ENCODE peak calls at places on chromosomes 16 and 17, in nine cellular contexts. J is tibial artery; U is vagina; S is CD4-positive, alpha-beta memory T cell; L is heart right ventricle; X is GM23248; Y is left ventricle myocardium inferior; H is AG09309; D is kidney epithelial cell. R is an unnamed sample.

GRCh38 chr17:75778861-75779249 is 5.8 kb upstream of the UNK start:
- DNase-seq in J (no peak), U (no peak), S (peak; percentile 69), L (no peak), X (no peak), Y (no peak), H (no peak), D (no peak), R (no peak)

GRCh38 chr17:11245187-11245586 is 4.2 kb downstream of the SHISA6 start:
- DNase-seq in J (no peak), U (no peak), S (no peak), L (peak; percentile 23), X (no peak), Y (no peak), H (no peak), D (no peak), R (no peak)

GRCh38 chr16:19709381-19710136 is 8.5 kb downstream of the KNOP1 start:
- DNase-seq in J (no peak), U (no peak), S (no peak), L (no peak), X (no peak), Y (no peak), H (no peak), D (no peak), R (no peak)

GRCh38 chr17:74566132-74566753 is 1.1 kb downstream of the CD300H start:
- DNase-seq in J (peak; percentile 35), U (no peak), S (no peak), L (no peak), X (peak; percentile 67), Y (no peak), H (no peak), D (no peak), R (no peak)

GRCh38 chr17:6853764-6854442 is 22.4 kb upstream of the TEKT1 start:
- DNase-seq in J (no peak), U (no peak), S (no peak), L (no peak), X (no peak), Y (no peak), H (no peak), D (no peak), R (no peak)

GRCh38 chr16:27237229-27238015 is 31.1 kb downstream of the NSMCE1 start:
- DNase-seq in J (no peak), U (no peak), S (peak; percentile 70), L (no peak), X (no peak), Y (no peak), H (no peak), D (no peak), R (no peak)

GRCh38 chr17:683040-683439 is 31.6 kb downstream of the VPS53 start:
- DNase-seq in J (no peak), U (no peak), S (no peak), L (no peak), X (no peak), Y (no peak), H (no peak), D (no peak), R (no peak)

GRCh38 chr17:69501591-69502468 is 87.3 kb downstream of the MAP2K6 start:
- DNase-seq in J (peak; percentile 34), U (no peak), S (no peak), L (peak; percentile 22), X (peak; percentile 68), Y (no peak), H (no peak), D (peak; percentile 63), R (no peak)

GRCh38 chr17:3914319-3914685 is 2.0 kb downstream of the P2RX1 start:
- DNase-seq in J (no peak), U (no peak), S (no peak), L (no peak), X (no peak), Y (no peak), H (no peak), D (no peak), R (no peak)

GRCh38 chr17:3916825-3917224 is 560 bp upstream of the P2RX1 start:
- DNase-seq in J (no peak), U (no peak), S (no peak), L (no peak), X (no peak), Y (no peak), H (no peak), D (no peak), R (no peak)

GRCh38 chr17:3915642-3916012 is 638 bp downstream of the P2RX1 start:
- DNase-seq in J (no peak), U (no peak), S (no peak), L (no peak), X (no peak), Y (no peak), H (no peak), D (no peak), R (no peak)

GRCh38 chr17:3917391-3917931 is 1.2 kb upstream of the P2RX1 start:
- DNase-seq in J (no peak), U (no peak), S (no peak), L (peak; percentile 73), X (no peak), Y (peak; percentile 70), H (no peak), D (no peak), R (peak; percentile 88)

GRCh38 chr17:3916013-3916696 is at the start of gene P2RX1:
- DNase-seq in J (peak; percentile 55), U (no peak), S (peak; percentile 26), L (no peak), X (no peak), Y (no peak), H (no peak), D (no peak), R (no peak)
- H3K4me3 ChIP-seq in J (peak within 1 kb of the TSS; percentile 53), U (no peak within 1 kb of the TSS), S (no peak within 1 kb of the TSS), L (no peak within 1 kb of the TSS), X (no peak within 1 kb of the TSS), Y (no peak within 1 kb of the TSS), H (no peak within 1 kb of the TSS), D (no peak within 1 kb of the TSS), R (no peak within 1 kb of the TSS)

DNA sequence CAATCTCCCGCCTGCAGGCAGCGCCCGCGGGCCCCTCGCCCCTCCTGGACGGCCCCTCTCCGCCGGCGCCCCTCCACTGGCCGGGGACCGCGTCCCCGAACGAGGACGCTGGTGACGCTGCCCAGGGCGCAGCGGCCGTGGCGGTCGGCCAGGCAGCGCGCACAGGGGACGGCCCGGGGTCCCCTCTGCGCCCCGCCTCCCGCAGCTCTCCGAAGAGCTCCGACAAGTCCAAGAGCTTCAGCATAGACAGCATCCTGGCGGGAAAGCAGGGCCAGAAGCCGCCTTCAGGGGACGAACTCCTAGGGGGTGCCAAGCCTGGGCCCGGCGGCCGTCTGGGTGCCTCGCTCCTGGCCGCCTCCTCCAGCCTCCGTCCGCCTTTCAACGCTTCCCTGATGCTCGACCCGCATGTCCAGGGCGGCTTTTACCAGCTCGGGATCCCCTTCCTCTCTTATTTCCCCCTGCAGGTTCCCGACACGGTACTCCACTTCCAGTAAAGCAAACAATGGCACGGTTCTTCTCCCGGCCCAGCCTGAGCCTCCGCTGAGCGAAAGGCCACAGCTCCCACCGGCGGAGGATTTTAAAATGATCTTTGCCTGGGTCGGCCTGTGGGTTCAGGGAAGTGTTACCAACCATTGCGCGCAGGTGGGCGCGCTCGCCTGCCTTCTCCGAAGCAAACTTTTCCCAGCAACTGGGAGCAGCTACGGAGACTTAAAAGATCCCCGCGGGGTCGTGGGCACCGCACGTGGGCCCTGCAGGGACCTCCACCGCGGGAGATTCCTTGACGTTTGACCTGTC is 1.1 kb downstream of the FOXL1 start:
- DNase-seq in J (no peak), U (no peak), S (no peak), L (no peak), X (peak; percentile 66), Y (no peak), H (no peak), D (no peak), R (no peak)
- H3K4me3 ChIP-seq in J (peak overlapping the region; percentile 60), U (no peak overlapping the region), S (no peak overlapping the region), L (peak overlapping the region; percentile 19), X (peak overlapping the region; percentile 81), Y (peak overlapping the region; percentile 54), H (peak overlapping the region; percentile 32), D (peak overlapping the region; percentile 22), R (no peak overlapping the region)

DNA sequence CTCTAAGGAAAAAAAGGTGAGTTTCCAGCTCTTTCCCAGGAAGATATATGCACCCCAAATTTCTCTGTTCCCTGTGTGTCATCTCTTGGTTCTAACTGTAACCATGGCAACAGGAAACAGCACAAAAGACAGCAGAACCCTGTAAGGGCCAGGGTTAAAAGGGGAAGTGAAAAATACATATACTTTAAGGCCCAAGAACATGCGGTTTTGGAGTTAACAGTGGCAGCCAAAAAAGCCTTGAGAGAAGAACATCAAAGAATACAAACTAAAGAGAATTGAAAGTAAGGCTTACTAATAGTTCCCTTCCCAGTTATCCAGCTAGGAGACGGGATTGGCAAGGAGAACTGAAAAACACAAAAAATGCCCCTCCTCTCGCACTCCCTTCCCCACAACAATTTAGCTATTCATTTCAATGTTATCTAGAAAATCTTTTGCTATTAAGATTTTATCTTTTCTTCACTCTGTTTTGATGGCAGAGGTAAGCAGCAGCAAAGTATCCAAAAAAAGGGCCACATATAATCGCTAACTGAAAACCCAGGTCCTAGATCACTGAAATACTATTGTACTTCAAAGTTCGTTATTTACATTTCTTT is 1.5 kb downstream of the SPOP start:
- DNase-seq in J (no peak), U (no peak), S (peak; percentile 82), L (no peak), X (peak; percentile 78), Y (no peak), H (no peak), D (no peak), R (no peak)
- H3K4me3 ChIP-seq in J (peak overlapping the region; percentile 73), U (peak overlapping the region; percentile 93), S (peak overlapping the region; percentile 100), L (peak overlapping the region; percentile 78), X (peak overlapping the region; percentile 77), Y (peak overlapping the region; percentile 78), H (peak overlapping the region; percentile 74), D (peak overlapping the region; percentile 74), R (peak overlapping the region; percentile 63)

GRCh38 chr16:69405326-69405725 is 19.1 kb upstream of the CYB5B start:
- DNase-seq in J (no peak), U (no peak), S (no peak), L (no peak), X (no peak), Y (no peak), H (no peak), D (no peak), R (no peak)

GRCh38 chr16:69405757-69406156 is 18.7 kb upstream of the CYB5B start:
- DNase-seq in J (no peak), U (no peak), S (no peak), L (no peak), X (no peak), Y (no peak), H (no peak), D (no peak), R (no peak)

GRCh38 chr16:69408451-69408850 is 16.0 kb upstream of the CYB5B start:
- DNase-seq in J (no peak), U (no peak), S (no peak), L (peak; percentile 24), X (no peak), Y (no peak), H (no peak), D (no peak), R (no peak)

GRCh38 chr16:69406780-69407331 is 17.6 kb upstream of the CYB5B start:
- DNase-seq in J (no peak), U (no peak), S (no peak), L (no peak), X (peak; percentile 21), Y (no peak), H (no peak), D (no peak), R (no peak)

DNA sequence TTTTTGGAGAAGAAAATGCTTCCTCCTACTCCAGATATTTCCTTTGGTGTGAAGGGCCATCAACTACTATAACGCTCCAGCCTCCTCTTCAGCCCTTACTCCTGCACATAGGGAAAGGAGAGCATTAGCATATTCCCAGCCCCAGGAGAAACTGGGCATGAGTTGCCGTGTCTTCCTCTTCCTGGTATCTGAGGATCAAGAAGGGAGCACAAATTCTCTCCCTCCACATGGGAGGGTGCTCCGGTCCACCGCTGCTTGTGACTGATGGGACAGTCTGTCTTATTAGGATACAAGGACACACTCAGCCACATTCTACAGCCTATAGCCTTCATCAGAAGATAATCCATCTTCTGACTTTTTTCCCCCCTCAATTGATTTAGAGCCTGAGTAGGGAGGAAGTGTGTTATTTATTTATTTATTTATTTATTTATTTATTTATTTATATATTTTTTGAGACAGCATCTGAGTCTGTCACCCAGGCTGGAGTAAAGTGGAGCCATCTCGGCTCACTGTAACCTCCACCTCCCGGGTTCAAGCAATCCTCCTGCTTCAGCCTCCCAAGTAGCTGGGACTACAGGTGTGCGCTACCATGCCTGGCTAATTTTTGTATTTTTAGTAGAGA is 16.6 kb upstream of the CYB5B start:
- DNase-seq in J (no peak), U (no peak), S (no peak), L (no peak), X (no peak), Y (no peak), H (no peak), D (no peak), R (no peak)
- H3K4me3 ChIP-seq in J (no peak overlapping the region), U (no peak overlapping the region), S (no peak overlapping the region), L (no peak overlapping the region), X (no peak overlapping the region), Y (no peak overlapping the region), H (no peak overlapping the region), D (no peak overlapping the region), R (no peak overlapping the region)

R was measured in aorta.